ENCODE peak calls at places on chromosomes 12 and 14, in ten cellular contexts. Z is naive thymus-derived CD8-positive, alpha-beta T cell; F is NCI-H1105; B is right lobe of liver; X is transverse colon; S is NCI-H1092; O is EL; P is astrocyte of the spinal cord; E is brain microvascular endothelial cell; R is AG09309. G is an unnamed sample.
A peak's percentile ranks its signal among the peaks of the same experiment; 100 is the strongest.

GRCh38 chr12:98894412-98895085 is 249.5 kb downstream of the APAF1 start:
- DNase-seq in Z (no peak), F (peak; percentile 55), B (no peak), X (no peak), S (peak; percentile 14), O (no peak), P (peak; percentile 3), E (no peak), R (no peak), G (no peak)

GRCh38 chr14:89185919-89186849 is 230.8 kb downstream of the FOXN3 start:
- DNase-seq in Z (no peak), F (no peak), B (no peak), X (no peak), S (no peak), O (peak; percentile 80), P (peak; percentile 61), E (peak; percentile 49), R (peak; percentile 46), G (no peak)

GRCh38 chr12:43102506-43103269 is 449.3 kb downstream of the ADAMTS20 start:
- DNase-seq in Z (no peak), F (no peak), B (no peak), X (no peak), S (no peak), O (no peak), P (no peak), E (no peak), R (no peak), G (no peak)

GRCh38 chr14:72275242-72275641 is 343.0 kb downstream of the RGS6 start:
- DNase-seq in Z (no peak), F (no peak), B (no peak), X (no peak), S (no peak), O (no peak), P (no peak), E (no peak), R (no peak), G (no peak)

GRCh38 chr12:106583578-106584103 is 837 bp downstream of the RFX4 start:
- DNase-seq in Z (peak; percentile 32), F (no peak), B (no peak), X (no peak), S (no peak), O (peak; percentile 22), P (no peak), E (no peak), R (no peak), G (no peak)

GRCh38 chr12:106839343-106839742 is 64.9 kb downstream of the RIC8B start:
- DNase-seq in Z (no peak), F (no peak), B (no peak), X (no peak), S (no peak), O (no peak), P (no peak), E (no peak), R (no peak), G (no peak)

GRCh38 chr12:93851245-93851665 is 174.1 kb downstream of the CRADD start:
- DNase-seq in Z (no peak), F (no peak), B (no peak), X (peak; percentile 26), S (no peak), O (no peak), P (no peak), E (no peak), R (no peak), G (no peak)

GRCh38 chr14:97298331-97298730 is 501.1 kb downstream of the VRK1 start:
- DNase-seq in Z (no peak), F (peak; percentile 28), B (no peak), X (no peak), S (no peak), O (no peak), P (no peak), E (no peak), R (no peak), G (no peak)

GRCh38 chr12:24424376-24424775 is 474.9 kb upstream of the SOX5 start:
- DNase-seq in Z (no peak), F (no peak), B (no peak), X (no peak), S (no peak), O (no peak), P (no peak), E (no peak), R (no peak), G (no peak)

GRCh38 chr14:92513966-92514843 is 624 bp downstream of the RIN3 start:
- DNase-seq in Z (peak; percentile 74), F (no peak), B (peak; percentile 80), X (peak; percentile 57), S (no peak), O (peak; percentile 30), P (peak; percentile 28), E (no peak), R (no peak), G (no peak)

GRCh38 chr14:31766315-31766892 is 205.2 kb downstream of the NUBPL start:
- DNase-seq in Z (no peak), F (no peak), B (no peak), X (no peak), S (no peak), O (no peak), P (no peak), E (no peak), R (no peak), G (no peak)

GRCh38 chr12:123058471-123058870 is 78.0 kb downstream of the ARL6IP4 start:
- DNase-seq in Z (no peak), F (no peak), B (no peak), X (no peak), S (peak; percentile 50), O (no peak), P (no peak), E (no peak), R (no peak), G (no peak)

GRCh38 chr12:42612258-42612608 is 22.7 kb upstream of the PRICKLE1 start:
- DNase-seq in Z (no peak), F (no peak), B (no peak), X (no peak), S (no peak), O (no peak), P (no peak), E (no peak), R (no peak), G (no peak)

G was measured in body of pancreas.